ENCODE peak calls at places on chromosomes 2 and 18, in seven cellular contexts. X is A673, P is Peyer's patch, T is body of pancreas, W is breast epithelium, G is OCI-LY7, M is trophoblast cell. C is an unnamed sample.

GRCh38 chr2:219562049-219563020 is 9.0 kb downstream of the OBSL1 start:
- DNase-seq in T (no peak), G (no peak), X (no peak), W (no peak), M (no peak), P (no peak), C (no peak)

GRCh38 chr2:48380989-48381625 is 148.8 kb upstream of the STON1 start:
- DNase-seq in G (no peak), W (no peak), X (no peak), P (no peak), M (peak; percentile 27), T (no peak), C (no peak)

GRCh38 chr2:143725425-143725824 is 596.2 kb downstream of the ARHGAP15 start:
- DNase-seq in G (no peak), M (no peak), X (no peak), P (no peak), T (no peak), W (no peak), C (no peak)

GRCh38 chr2:224147174-224147573 is 108.1 kb upstream of the SERPINE2 start:
- DNase-seq in T (no peak), P (peak; percentile 80), X (no peak), W (no peak), G (no peak), M (peak; percentile 78), C (no peak)

GRCh38 chr2:157526070-157526469 is 82.2 kb upstream of the CYTIP start:
- DNase-seq in G (no peak), M (no peak), P (no peak), T (no peak), W (no peak), X (no peak), C (no peak)

GRCh38 chr2:171056307-171056706 is 104.4 kb downstream of the TLK1 start:
- DNase-seq in M (peak; percentile 39), T (no peak), G (no peak), X (no peak), W (no peak), P (no peak), C (no peak)

GRCh38 chr2:224958466-224958857 is 83.8 kb downstream of the DOCK10 start:
- DNase-seq in X (no peak), W (no peak), M (no peak), P (no peak), T (no peak), G (no peak), C (no peak)

GRCh38 chr2:218259099-218259921 is 1.5 kb upstream of the GPBAR1 start:
- DNase-seq in P (peak; percentile 55), X (no peak), G (no peak), T (peak; percentile 70), W (no peak), M (peak; percentile 86), C (peak; percentile 79)

GRCh38 chr2:152467677-152468406 is 132.9 kb downstream of the FMNL2 start:
- DNase-seq in P (no peak), T (no peak), W (no peak), G (no peak), X (no peak), M (no peak), C (no peak)

GRCh38 chr18:5868218-5868904 is 27.0 kb downstream of the TMEM200C start:
- DNase-seq in M (peak; percentile 97), T (peak; percentile 83), P (peak; percentile 82), X (peak; percentile 77), W (peak; percentile 32), G (peak; percentile 62), C (peak; percentile 25)

GRCh38 chr2:8285081-8285480 is 396.8 kb upstream of the ID2 start:
- DNase-seq in W (no peak), M (peak; percentile 9), T (no peak), G (peak; percentile 24), P (no peak), X (peak; percentile 48), C (no peak)

GRCh38 chr2:53969285-53970094 is 1.3 kb downstream of the PSME4 start:
- DNase-seq in P (no peak), X (peak; percentile 54), T (no peak), M (peak; percentile 80), W (no peak), G (peak; percentile 41), C (no peak)

GRCh38 chr2:157107460-157107859 is 150.0 kb upstream of the GALNT5 start:
- DNase-seq in X (no peak), T (no peak), W (no peak), P (no peak), G (no peak), M (no peak), C (no peak)

GRCh38 chr2:53498210-53498609 is 269.4 kb upstream of the CHAC2 start:
- DNase-seq in G (no peak), X (no peak), W (no peak), T (peak; percentile 71), M (no peak), P (no peak), C (no peak)

GRCh38 chr18:3998698-3999333 is 456.3 kb downstream of the DLGAP1 start:
- DNase-seq in W (no peak), T (peak; percentile 42), M (peak; percentile 56), P (peak; percentile 50), X (peak; percentile 85), G (peak; percentile 73), C (no peak)

GRCh38 chr2:141379965-141380624 is 750.7 kb downstream of the LRP1B start:
- DNase-seq in X (no peak), M (no peak), W (no peak), G (no peak), T (no peak), P (no peak), C (no peak)

GRCh38 chr2:200159366-200159720 is 147.2 kb upstream of the SPATS2L start:
- DNase-seq in P (no peak), M (no peak), G (no peak), T (no peak), X (no peak), W (no peak), C (no peak)

DNA sequence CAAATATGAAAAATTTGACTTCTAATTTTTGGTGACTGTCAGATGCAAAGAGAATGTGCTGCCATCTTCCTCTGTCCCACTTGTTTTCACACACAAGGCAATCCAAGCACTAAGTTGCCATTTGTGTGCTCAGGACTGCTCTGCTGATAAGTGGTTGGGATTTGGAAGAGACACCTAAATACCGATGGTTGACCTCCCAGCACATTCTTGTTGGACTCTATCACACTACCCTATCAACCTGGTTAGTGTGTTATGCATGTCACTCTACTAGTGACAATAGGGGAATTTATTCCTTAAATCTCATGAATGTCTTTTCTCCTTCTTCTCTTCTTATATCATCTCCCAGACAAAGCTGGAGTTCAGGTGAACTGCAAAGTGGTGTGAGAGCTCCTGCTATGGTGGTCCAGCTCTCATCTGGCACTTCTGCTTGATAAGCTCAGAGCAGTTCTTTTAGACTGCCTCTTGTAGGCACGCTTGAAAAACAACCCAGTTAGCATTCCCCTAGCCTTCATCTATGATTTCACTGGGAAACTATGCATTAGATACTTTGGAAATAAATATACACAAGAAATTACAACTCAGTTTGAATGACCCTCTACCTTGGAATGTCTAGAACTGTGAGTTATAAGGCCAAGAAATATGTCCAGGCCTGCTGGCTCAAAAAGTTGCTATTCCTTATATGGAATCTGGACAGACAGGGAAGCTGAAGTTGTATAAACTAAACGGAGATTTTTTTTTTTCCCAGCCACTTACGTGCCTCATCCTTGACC is 404.8 kb downstream of the MEIS1 start:
- DNase-seq in T (peak; percentile 25), W (no peak), G (no peak), M (peak; percentile 97), X (no peak), P (no peak), C (no peak)
- H3K27ac ChIP-seq in T (peak overlapping the region; percentile 35), W (no peak overlapping the region), G (no peak overlapping the region), M (peak overlapping the region; percentile 86), X (no peak overlapping the region), P (peak overlapping the region; percentile 73), C (no peak overlapping the region)

DNA sequence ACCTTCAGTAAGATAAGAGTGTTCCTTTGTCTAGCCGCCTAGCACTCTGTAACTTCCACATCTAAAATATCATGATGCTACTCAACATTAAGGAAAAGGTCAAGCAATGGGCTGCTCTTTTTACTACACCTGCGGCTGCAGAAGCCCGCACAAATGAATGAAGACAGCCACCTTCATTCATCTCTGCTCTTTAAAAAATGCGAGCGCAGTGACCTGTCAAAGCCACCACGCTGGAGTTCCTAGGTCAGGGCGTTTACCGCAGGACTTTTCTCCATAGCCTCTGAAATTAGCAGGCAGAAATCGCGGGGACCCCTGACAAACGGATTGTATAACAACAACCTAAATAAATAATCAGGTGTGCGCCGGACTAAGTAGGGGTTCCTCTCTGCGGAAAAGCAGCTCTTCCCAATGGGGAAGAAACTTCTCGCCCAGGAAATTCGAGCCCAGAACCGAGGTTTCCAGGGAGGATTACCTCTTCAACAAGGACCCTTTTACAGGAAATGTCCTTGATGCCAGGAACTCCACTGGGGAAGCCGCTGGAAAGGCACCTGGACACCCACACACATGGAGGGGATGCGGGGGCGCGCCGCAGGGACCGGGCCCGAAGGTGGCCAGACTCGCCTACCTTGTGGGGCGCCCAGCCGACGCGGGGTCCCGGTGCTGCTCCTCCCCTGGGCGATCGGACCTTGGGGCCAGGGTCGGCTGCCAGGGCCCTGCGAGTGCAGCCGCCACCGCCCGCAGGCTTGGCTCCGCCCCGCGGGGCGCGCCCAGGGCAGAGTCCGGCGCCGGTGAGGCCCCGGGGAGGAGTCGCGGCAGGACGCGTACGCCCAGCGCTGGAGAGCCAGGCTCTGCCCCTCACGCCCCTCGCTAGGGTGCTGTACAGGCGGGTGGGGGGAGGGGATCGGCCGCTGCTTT is at the start of gene CCDC68:
- DNase-seq in G (no peak), P (peak; percentile 84), W (no peak), X (no peak), M (peak; percentile 67), T (peak; percentile 77), C (peak; percentile 52)
- H3K4me1 ChIP-seq in G (no peaks in the 10 kb centered on the region), P (no peaks in the 10 kb centered on the region), W (no peaks in the 10 kb centered on the region), X (no peaks in the 10 kb centered on the region), M (no peaks in the 10 kb centered on the region), T (peaks cover 22% of the 10 kb centered on the region), C (peaks cover 13% of the 10 kb centered on the region)

DNA sequence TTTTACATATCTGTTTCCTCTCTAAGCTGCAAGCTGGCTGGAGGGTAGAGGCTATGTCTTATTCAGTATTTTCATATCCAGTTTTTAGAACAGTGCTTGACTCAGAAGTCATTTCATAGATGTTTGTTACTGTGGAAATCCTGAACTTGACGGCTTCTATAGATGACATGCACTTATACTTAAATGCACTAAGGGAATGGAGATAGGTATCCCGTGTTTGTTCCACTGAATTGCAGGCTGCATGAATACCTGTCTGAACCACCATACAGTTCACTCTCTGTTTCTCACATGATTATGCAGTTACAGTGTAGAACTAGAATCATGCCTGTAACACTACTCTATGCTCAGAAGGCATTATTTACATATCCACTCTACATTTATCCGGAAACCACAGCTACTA is 417.1 kb downstream of the MTX2 start:
- DNase-seq in G (no peak), P (no peak), W (no peak), T (no peak), M (no peak), X (no peak), C (no peak)
- H3K27ac ChIP-seq in G (no peak overlapping the region), P (no peak overlapping the region), W (no peak overlapping the region), T (no peak overlapping the region), M (no peak overlapping the region), X (no peak overlapping the region), C (no peak overlapping the region)

GRCh38 chr2:55116598-55116964 is 66.3 kb upstream of the RTN4 start:
- DNase-seq in P (no peak), T (no peak), W (no peak), G (no peak), X (no peak), M (no peak), C (no peak)
- H3K4me1 ChIP-seq in P (peaks cover 13% of the 10 kb centered on the region), T (no peaks in the 10 kb centered on the region), W (no peaks in the 10 kb centered on the region), G (peaks cover 26% of the 10 kb centered on the region), X (peaks cover 52% of the 10 kb centered on the region), M (peaks cover 8% of the 10 kb centered on the region), C (peaks cover 51% of the 10 kb centered on the region)

C was measured in left ventricle myocardium inferior.